ENCODE peak calls at places on chromosomes 12 and 14, in four cellular contexts. G is H1, P is IMR-90, H is mesenchymal stem cell. U is an unnamed sample.

GRCh38 chr14:52458721-52459085 is 93.6 kb downstream of the TXNDC16 start:
- DNase-seq in P (peak; percentile 78), G (no peak), H (peak; percentile 60), U (no peak)

GRCh38 chr12:109443794-109444193 is 33.3 kb downstream of the KCTD10 start:
- DNase-seq in H (no peak), P (no peak), G (no peak), U (no peak)

GRCh38 chr14:52987514-52987913 is 36.7 kb upstream of the FERMT2 start:
- DNase-seq in H (no peak), P (no peak), G (no peak), U (no peak)

GRCh38 chr12:19201653-19202052 is 72.1 kb downstream of the PLEKHA5 start:
- DNase-seq in P (peak; percentile 38), H (peak; percentile 49), G (no peak), U (no peak)

GRCh38 chr14:100898935-100899840 is 4.3 kb downstream of the RTL1 start:
- DNase-seq in G (peak; percentile 49), H (no peak), P (no peak), U (peak; percentile 8)

GRCh38 chr14:105089746-105090492 is 24.7 kb upstream of the GPR132 start:
- DNase-seq in P (no peak), G (no peak), H (no peak), U (no peak)

GRCh38 chr12:92505373-92506340 is 197.1 kb upstream of the PLEKHG7 start:
- DNase-seq in G (no peak), H (peak; percentile 57), P (peak; percentile 50), U (peak; percentile 19)

GRCh38 chr14:93716410-93717221 is 71.7 kb downstream of the PRIMA1 start:
- DNase-seq in G (no peak), P (no peak), H (no peak), U (no peak)

GRCh38 chr12:106901276-106901675 is 54.4 kb upstream of the TMEM263 start:
- DNase-seq in P (peak; percentile 55), G (no peak), H (no peak), U (no peak)

GRCh38 chr14:68464716-68465115 is 328.2 kb downstream of the ZFP36L1 start:
- DNase-seq in P (peak; percentile 64), H (no peak), G (no peak), U (no peak)

GRCh38 chr12:91215940-91216454 is 33.4 kb upstream of the DCN start:
- DNase-seq in H (peak; percentile 48), P (peak; percentile 95), G (no peak), U (no peak)

GRCh38 chr12:3661028-3661427 is 91.9 kb downstream of the CRACR2A start:
- DNase-seq in P (no peak), G (no peak), H (no peak), U (no peak)

GRCh38 chr12:93521225-93521854 is 51.1 kb upstream of the SOCS2 start:
- DNase-seq in H (no peak), P (peak; percentile 19), G (no peak), U (no peak)

GRCh38 chr14:100132161-100132902 is 27.1 kb downstream of the DEGS2 start:
- DNase-seq in P (no peak), H (no peak), G (no peak), U (no peak)

GRCh38 chr12:26704684-26705475 is 128.1 kb downstream of the ITPR2 start:
- DNase-seq in H (peak; percentile 47), G (no peak), P (peak; percentile 47), U (peak; percentile 47)

GRCh38 chr14:68011629-68012028 is 192.1 kb downstream of the RAD51B start:
- DNase-seq in H (peak; percentile 63), G (no peak), P (peak; percentile 87), U (no peak)

GRCh38 chr12:18677189-18677588 is 60.6 kb downstream of the PLCZ1 start:
- DNase-seq in G (no peak), H (no peak), P (no peak), U (no peak)

GRCh38 chr12:6312529-6313325 is 2.2 kb downstream of the PLEKHG6 start:
- DNase-seq in G (peak; percentile 83), P (no peak), H (peak; percentile 63), U (peak; percentile 87)

GRCh38 chr12:43740511-43741100 is 18.0 kb downstream of the PUS7L start:
- DNase-seq in G (no peak), P (peak; percentile 14), H (no peak), U (no peak)

GRCh38 chr12:67280572-67280971 is 11.4 kb downstream of the CAND1 start:
- DNase-seq in G (no peak), H (no peak), P (no peak), U (no peak)

GRCh38 chr12:47377414-47378221 is 297.9 kb upstream of the AMIGO2 start:
- DNase-seq in G (no peak), P (peak; percentile 100), H (peak; percentile 96), U (no peak)

GRCh38 chr12:123388218-123388947 is 4.5 kb downstream of the KMT5A start:
- DNase-seq in P (peak; percentile 52), G (peak; percentile 64), H (peak; percentile 80), U (peak; percentile 73)

GRCh38 chr12:75086086-75087038 is 123.3 kb downstream of the KCNC2 start:
- DNase-seq in H (peak; percentile 9), P (peak; percentile 1), G (no peak), U (no peak)

DNA sequence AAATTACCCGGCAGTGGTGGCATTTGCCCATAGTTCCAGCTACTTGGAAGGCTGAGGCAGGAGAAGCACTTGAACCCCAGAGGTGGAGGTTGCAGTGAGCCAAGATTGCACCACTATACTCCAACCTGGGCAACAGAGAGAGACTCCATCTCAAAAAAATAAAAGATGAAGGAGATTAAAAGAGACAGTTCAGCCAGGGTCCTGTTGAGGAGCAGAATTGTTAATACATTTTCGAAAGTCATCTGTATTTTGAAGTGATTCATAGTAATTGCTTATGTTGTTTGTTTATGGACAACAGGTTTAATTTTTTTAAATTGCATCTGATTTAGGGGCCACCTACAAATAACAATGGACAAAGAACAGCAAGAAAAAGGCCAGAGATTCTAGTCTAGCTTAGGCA is 112.9 kb downstream of the DIP2B start:
- DNase-seq in P (no peak), G (no peak), H (no peak), U (no peak)
- H3K79me1 ChIP-seq in P (peaks cover 34% of the 10 kb centered on the region), G (peaks cover 3% of the 10 kb centered on the region), H (peaks cover 12% of the 10 kb centered on the region), U (peaks cover 4% of the 10 kb centered on the region)

GRCh38 chr12:120093592-120094355 is 22.8 kb downstream of the RAB35 start:
- DNase-seq in P (no peak), G (peak; percentile 86), H (peak; percentile 31), U (peak; percentile 89)
- H2BK120ac ChIP-seq in P (no peak overlapping the region), G (no peak overlapping the region), H (no peak overlapping the region), U (no peak overlapping the region)

GRCh38 chr14:63453443-63453936 is 89.7 kb downstream of the PPP2R5E start:
- DNase-seq in P (no peak), G (no peak), H (no peak), U (no peak)

GRCh38 chr14:63454436-63454835 is 88.7 kb downstream of the PPP2R5E start:
- DNase-seq in P (no peak), G (no peak), H (no peak), U (no peak)

GRCh38 chr14:63454863-63455622 is 88.1 kb downstream of the PPP2R5E start:
- DNase-seq in H (no peak), G (no peak), P (peak; percentile 54), U (no peak)

GRCh38 chr14:63448841-63449240 is 94.3 kb downstream of the PPP2R5E start:
- DNase-seq in G (no peak), P (no peak), H (no peak), U (no peak)

DNA sequence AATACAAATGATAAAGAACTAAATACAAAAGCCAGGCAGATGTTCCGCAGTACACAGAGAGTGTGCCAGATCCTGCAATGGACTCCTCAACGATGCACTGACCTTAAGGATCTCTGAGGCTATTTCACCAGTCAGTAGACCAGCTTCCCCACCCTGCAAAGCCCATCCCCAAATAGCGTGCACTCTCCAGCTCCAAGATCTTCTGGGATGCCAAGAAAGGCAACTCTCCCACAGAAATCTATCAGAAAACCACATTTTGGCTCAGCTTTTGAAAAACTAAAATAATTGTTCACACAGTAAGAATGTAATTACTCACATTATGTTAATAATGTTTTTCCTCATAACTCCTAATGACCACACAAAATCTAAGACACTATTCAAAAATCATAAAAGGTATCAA is 90.4 kb downstream of the PPP2R5E start:
- DNase-seq in P (no peak), G (no peak), H (no peak), U (no peak)
- H3K79me1 ChIP-seq in P (peaks cover 50% of the 10 kb centered on the region), G (peaks cover 9% of the 10 kb centered on the region), H (peaks cover 30% of the 10 kb centered on the region), U (peaks cover 22% of the 10 kb centered on the region)

DNA sequence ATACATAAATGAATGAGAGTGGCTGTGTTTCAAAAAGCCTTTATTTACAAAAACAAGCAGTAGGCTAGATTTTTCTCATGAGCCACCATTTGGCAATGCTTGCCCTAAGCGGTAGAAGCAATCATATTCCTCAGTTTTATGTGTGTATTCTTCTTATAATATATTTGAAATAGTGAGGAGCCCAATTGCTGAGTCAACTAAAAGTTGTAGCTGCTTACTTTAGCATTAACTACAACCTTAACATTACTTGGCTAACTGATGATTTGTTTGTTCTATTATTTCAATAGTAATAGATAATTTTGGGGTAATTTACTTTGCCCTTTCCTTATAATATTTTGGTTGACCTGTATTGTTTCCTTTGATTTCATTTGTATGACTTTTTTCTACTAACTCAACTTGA is 235.9 kb upstream of the SYT1 start:
- DNase-seq in H (no peak), G (no peak), P (no peak), U (no peak)
- H2BK120ac ChIP-seq in H (no peak overlapping the region), G (no peak overlapping the region), P (no peak overlapping the region), U (no peak overlapping the region)

GRCh38 chr12:120229071-120229582 is 28.2 kb upstream of the RPLP0 start:
- DNase-seq in G (no peak), P (no peak), H (peak; percentile 40), U (peak; percentile 96)
- H3K79me1 ChIP-seq in G (peaks cover 3% of the 10 kb centered on the region), P (peaks cover 3% of the 10 kb centered on the region), H (peaks cover 11% of the 10 kb centered on the region), U (peaks cover 22% of the 10 kb centered on the region)

GRCh38 chr14:104081951-104082464 is 3.5 kb upstream of the ASPG start:
- DNase-seq in H (no peak), P (no peak), G (peak; percentile 40), U (no peak)

GRCh38 chr14:104084251-104085002 is 1.1 kb upstream of the ASPG start:
- DNase-seq in P (no peak), H (peak; percentile 1), G (no peak), U (peak; percentile 11)

GRCh38 chr14:104082807-104083206 is 2.7 kb upstream of the ASPG start:
- DNase-seq in H (no peak), P (no peak), G (no peak), U (no peak)

GRCh38 chr14:104080557-104081492 is 4.7 kb upstream of the ASPG start:
- DNase-seq in G (no peak), P (no peak), H (no peak), U (no peak)

DNA sequence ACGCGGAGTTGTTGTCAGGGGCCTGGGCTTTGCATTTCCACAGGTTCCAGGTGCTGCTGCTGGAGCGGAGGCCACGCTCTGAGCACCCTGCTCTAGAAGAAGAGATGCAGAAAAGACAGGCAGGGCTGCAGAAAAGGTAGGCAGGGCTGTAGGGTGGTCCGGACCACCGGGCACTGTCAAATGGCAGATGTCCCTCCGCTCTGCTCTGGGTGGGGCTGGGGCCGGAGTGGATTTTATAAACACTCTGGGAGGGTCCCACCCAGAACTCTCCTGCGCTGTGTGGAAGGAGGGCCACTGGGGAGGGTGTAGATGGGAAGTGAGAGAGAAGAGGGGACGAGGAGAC is 4.0 kb upstream of the ASPG start:
- DNase-seq in P (no peak), H (no peak), G (no peak), U (no peak)
- H2BK120ac ChIP-seq in P (no peak overlapping the region), H (no peak overlapping the region), G (no peak overlapping the region), U (no peak overlapping the region)

U was measured in mesendoderm.